ENCODE peak calls at places on chromosomes 2 and 18, in ten cellular contexts. C, P, T, H, N, W, Y, U, V and D are unnamed samples.

GRCh38 chr2:186853871-186854435 is 5.0 kb upstream of the ZSWIM2 start:
- DNase-seq in V (no peak), U (no peak), N (no peak), Y (peak; percentile 46), W (no peak), P (no peak), H (no peak), T (no peak), C (no peak), D (no peak)

GRCh38 chr2:151881342-151881741 is 53.1 kb upstream of the ARL5A start:
- DNase-seq in U (no peak), W (no peak), C (no peak), P (no peak), Y (no peak), N (no peak), H (no peak), T (no peak), V (no peak), D (no peak)

GRCh38 chr2:222176890-222177289 is 121.9 kb downstream of the PAX3 start:
- DNase-seq in Y (no peak), T (no peak), N (no peak), W (no peak), H (no peak), C (no peak), V (no peak), U (no peak), P (no peak), D (no peak)

GRCh38 chr2:181394741-181395437 is 62.3 kb upstream of the ITGA4 start:
- DNase-seq in T (no peak), U (no peak), Y (no peak), P (no peak), C (no peak), V (no peak), H (no peak), W (peak; percentile 67), N (no peak), D (no peak)

GRCh38 chr2:72138011-72138881 is 9.4 kb downstream of the CYP26B1 start:
- DNase-seq in P (no peak), V (no peak), U (peak; percentile 18), N (no peak), Y (no peak), C (no peak), H (no peak), T (peak; percentile 55), W (no peak), D (no peak)

GRCh38 chr18:7902399-7902839 is 335.3 kb downstream of the PTPRM start:
- DNase-seq in H (no peak), V (no peak), P (peak; percentile 55), U (no peak), W (no peak), Y (peak; percentile 99), T (peak; percentile 87), C (peak; percentile 32), N (no peak), D (no peak)

GRCh38 chr2:223008936-223009335 is 43.1 kb upstream of the KCNE4 start:
- DNase-seq in W (no peak), T (no peak), Y (no peak), U (no peak), V (no peak), H (no peak), C (no peak), P (no peak), N (no peak), D (no peak)

GRCh38 chr2:58042486-58042970 is 4.1 kb upstream of the VRK2 start:
- DNase-seq in P (peak; percentile 28), U (no peak), V (no peak), W (no peak), N (no peak), C (no peak), H (no peak), Y (peak; percentile 89), T (no peak), D (no peak)

GRCh38 chr2:115389024-115389423 is 946.6 kb downstream of the DPP10 start:
- DNase-seq in P (no peak), U (no peak), T (no peak), W (no peak), C (peak; percentile 29), V (no peak), N (no peak), Y (no peak), H (no peak), D (no peak)

GRCh38 chr2:236498369-236498768 is 71.3 kb upstream of the ACKR3 start:
- DNase-seq in U (peak; percentile 25), C (no peak), W (no peak), V (no peak), N (no peak), P (no peak), H (peak; percentile 55), T (no peak), Y (peak; percentile 9), D (no peak)

GRCh38 chr2:31434911-31435310 is 20.4 kb upstream of the XDH start:
- DNase-seq in Y (peak; percentile 17), C (no peak), U (no peak), N (no peak), V (no peak), T (no peak), W (peak; percentile 59), H (no peak), P (peak; percentile 36), D (no peak)

GRCh38 chr2:213015387-213016165 is 135.8 kb downstream of the IKZF2 start:
- DNase-seq in P (no peak), T (no peak), V (no peak), H (no peak), Y (no peak), W (no peak), C (no peak), U (no peak), N (no peak), D (no peak)

GRCh38 chr18:38575648-38576047 is 1010.0 kb upstream of the CELF4 start:
- DNase-seq in W (no peak), U (no peak), T (no peak), C (no peak), P (no peak), V (no peak), H (no peak), Y (no peak), N (no peak), D (no peak)

GRCh38 chr2:138421315-138421970 is 80.1 kb upstream of the SPOPL start:
- DNase-seq in T (no peak), P (peak; percentile 24), V (no peak), H (no peak), C (no peak), N (no peak), W (no peak), Y (peak; percentile 13), U (no peak), D (no peak)

GRCh38 chr2:34545486-34546136 is 946.5 kb upstream of the FAM98A start:
- DNase-seq in T (no peak), U (no peak), W (no peak), P (no peak), V (no peak), H (no peak), N (no peak), C (no peak), Y (no peak), D (no peak)

GRCh38 chr2:215529271-215529670 is 93.4 kb upstream of the FN1 start:
- DNase-seq in H (no peak), U (no peak), W (no peak), V (no peak), Y (peak; percentile 81), C (no peak), N (no peak), P (no peak), T (no peak), D (no peak)

GRCh38 chr2:10336283-10336682 is 33.6 kb downstream of the HPCAL1 start:
- DNase-seq in Y (no peak), C (no peak), T (no peak), U (no peak), V (no peak), W (no peak), H (no peak), N (no peak), P (no peak), D (no peak)

GRCh38 chr2:106232633-106233032 is 38.5 kb upstream of the UXS1 start:
- DNase-seq in V (no peak), U (peak; percentile 53), T (no peak), Y (no peak), N (no peak), P (no peak), W (no peak), H (no peak), C (no peak), D (peak; percentile 70)

GRCh38 chr2:239678186-239678490 is 277.3 kb upstream of the HDAC4 start:
- DNase-seq in U (no peak), W (no peak), C (no peak), Y (no peak), V (no peak), N (no peak), T (no peak), H (no peak), P (no peak), D (no peak)

GRCh38 chr2:205704101-205704741 is 21.9 kb downstream of the NRP2 start:
- DNase-seq in P (no peak), W (no peak), V (peak; percentile 69), U (no peak), C (no peak), H (no peak), N (no peak), T (peak; percentile 78), Y (peak; percentile 43), D (no peak)
- H3K4me1 ChIP-seq in P (peaks cover 100% of the 10 kb centered on the region), W (peaks cover 41% of the 10 kb centered on the region), V (no peaks in the 10 kb centered on the region), U (peaks cover 82% of the 10 kb centered on the region), C (no peaks in the 10 kb centered on the region), H (peaks cover 82% of the 10 kb centered on the region), N (peaks cover 30% of the 10 kb centered on the region), T (peaks cover 100% of the 10 kb centered on the region), Y (peaks cover 53% of the 10 kb centered on the region), D (peaks cover 96% of the 10 kb centered on the region)

GRCh38 chr2:175400975-175401374 is 219.5 kb upstream of the ATP5MC3 start:
- DNase-seq in T (no peak), H (no peak), C (no peak), P (no peak), W (no peak), N (no peak), Y (no peak), U (no peak), V (no peak), D (no peak)
- H3K4me1 ChIP-seq in T (no peaks in the 10 kb centered on the region), H (no peaks in the 10 kb centered on the region), C (no peaks in the 10 kb centered on the region), P (no peaks in the 10 kb centered on the region), W (no peaks in the 10 kb centered on the region), N (no peaks in the 10 kb centered on the region), Y (no peaks in the 10 kb centered on the region), U (no peaks in the 10 kb centered on the region), V (no peaks in the 10 kb centered on the region), D (no peaks in the 10 kb centered on the region)

GRCh38 chr2:46570396-46570795 is 91.0 kb downstream of the TMEM247 start:
- DNase-seq in P (no peak), U (no peak), V (no peak), Y (no peak), N (no peak), T (no peak), C (no peak), W (no peak), H (no peak), D (no peak)
- H3K4me1 ChIP-seq in P (peaks cover 6% of the 10 kb centered on the region), U (peaks cover 98% of the 10 kb centered on the region), V (no peaks in the 10 kb centered on the region), Y (peaks cover 18% of the 10 kb centered on the region), N (no peaks in the 10 kb centered on the region), T (peaks cover 96% of the 10 kb centered on the region), C (no peaks in the 10 kb centered on the region), W (peaks cover 77% of the 10 kb centered on the region), H (peaks cover 44% of the 10 kb centered on the region), D (peaks cover 98% of the 10 kb centered on the region)

DNA sequence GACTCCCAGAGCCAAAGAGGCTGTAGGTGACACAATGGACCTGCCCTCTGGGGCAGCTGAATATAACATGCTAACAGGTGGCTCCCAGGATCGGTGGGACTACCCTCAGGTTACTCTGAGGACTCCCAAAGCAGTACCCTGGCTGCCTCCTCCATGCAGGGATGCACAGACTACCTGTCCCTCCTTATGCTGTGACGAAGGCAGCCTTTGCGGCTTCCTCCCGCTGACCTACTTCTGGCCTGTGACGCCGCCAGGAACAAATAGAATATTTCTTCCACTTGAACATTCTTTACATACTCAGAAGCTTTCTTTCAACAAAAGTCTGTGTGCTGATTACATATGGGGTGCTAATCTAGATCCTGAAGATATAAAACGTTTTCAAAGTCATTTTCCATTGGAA is 58.7 kb upstream of the STK17B start:
- DNase-seq in V (no peak), P (no peak), Y (no peak), N (no peak), T (no peak), H (peak; percentile 60), U (no peak), C (no peak), W (no peak), D (no peak)
- H3K4me1 ChIP-seq in V (no peaks in the 10 kb centered on the region), P (peaks cover 19% of the 10 kb centered on the region), Y (peaks cover 5% of the 10 kb centered on the region), N (peaks cover 36% of the 10 kb centered on the region), T (peaks cover 10% of the 10 kb centered on the region), H (peaks cover 42% of the 10 kb centered on the region), U (peaks cover 28% of the 10 kb centered on the region), C (peaks cover 14% of the 10 kb centered on the region), W (peaks cover 65% of the 10 kb centered on the region), D (peaks cover 12% of the 10 kb centered on the region)